ENCODE peak calls at places on chromosomes 11 and 22, in five cellular contexts. E is neuronal stem cell, N is left ventricle myocardium inferior, J is cardiac muscle cell, R is stomach. S is an unnamed sample.

GRCh38 chr11:46039990-46040389 is 81.3 kb downstream of the PHF21A start:
- DNase-seq in E (no peak), N (no peak), J (no peak), R (no peak), S (no peak)

GRCh38 chr22:45120931-45121330 is 42.8 kb upstream of the NUP50 start:
- DNase-seq in E (no peak), N (no peak), J (no peak), R (no peak), S (no peak)

GRCh38 chr22:45884201-45885067 is 92.5 kb downstream of the WNT7B start:
- DNase-seq in E (no peak), N (peak; percentile 46), J (no peak), R (no peak), S (peak; percentile 30)

GRCh38 chr11:45383229-45383628 is 97.1 kb upstream of the SYT13 start:
- DNase-seq in E (no peak), N (no peak), J (no peak), R (no peak), S (no peak)

GRCh38 chr22:10781571-10782403 is 4746.2 kb upstream of the OR11H1 start:
- DNase-seq in E (no peak), N (no peak), J (no peak), R (no peak), S (no peak)

GRCh38 chr22:19717691-19718254 is 3.5 kb downstream of the SEPTIN5 start:
- DNase-seq in E (no peak), N (peak; percentile 81), J (peak; percentile 82), R (peak; percentile 79), S (no peak)

GRCh38 chr11:16669799-16670415 is 68.5 kb upstream of the C11orf58 start:
- DNase-seq in E (no peak), N (no peak), J (no peak), R (no peak), S (peak; percentile 52)

GRCh38 chr22:37187552-37187890 is 526 bp downstream of the C1QTNF6 start:
- DNase-seq in E (no peak), N (no peak), J (peak; percentile 23), R (peak; percentile 38), S (no peak)

GRCh38 chr11:75743711-75744563 is 24.6 kb upstream of the DGAT2 start:
- DNase-seq in E (no peak), N (peak; percentile 29), J (no peak), R (no peak), S (peak; percentile 62)

GRCh38 chr11:83938148-83938547 is 652.0 kb upstream of the CCDC90B start:
- DNase-seq in E (no peak), N (no peak), J (no peak), R (no peak), S (no peak)

GRCh38 chr11:16933756-16934603 is 80.2 kb downstream of the PLEKHA7 start:
- DNase-seq in E (no peak), N (no peak), J (peak; percentile 85), R (no peak), S (no peak)

GRCh38 chr11:86150826-86151187 is 81.9 kb upstream of the PICALM start:
- DNase-seq in E (no peak), N (no peak), J (no peak), R (no peak), S (no peak)

GRCh38 chr11:37774441-37774840 is 1176.4 kb upstream of the RAG2 start:
- DNase-seq in E (no peak), N (no peak), J (no peak), R (no peak), S (no peak)

GRCh38 chr22:42697542-42698013 is 23.1 kb downstream of the A4GALT start:
- DNase-seq in E (no peak), N (peak; percentile 91), J (peak; percentile 96), R (peak; percentile 66), S (peak; percentile 26)

GRCh38 chr11:70669871-70670683 is 271.7 kb downstream of the CTTN start:
- DNase-seq in E (no peak), N (no peak), J (no peak), R (no peak), S (no peak)
- H3K9me3 ChIP-seq in E (no peaks in the 10 kb centered on the region), N (no peaks in the 10 kb centered on the region), J (no peaks in the 10 kb centered on the region), R (no peaks in the 10 kb centered on the region), S (no peaks in the 10 kb centered on the region)

GRCh38 chr22:47080100-47080499 is 317.6 kb downstream of the TBC1D22A start:
- DNase-seq in E (no peak), N (no peak), J (no peak), R (no peak), S (no peak)

GRCh38 chr22:47073101-47073500 is 310.7 kb downstream of the TBC1D22A start:
- DNase-seq in E (no peak), N (no peak), J (no peak), R (no peak), S (no peak)

GRCh38 chr22:47075568-47075967 is 313.1 kb downstream of the TBC1D22A start:
- DNase-seq in E (no peak), N (no peak), J (no peak), R (no peak), S (no peak)

GRCh38 chr22:47072642-47072967 is 310.2 kb downstream of the TBC1D22A start:
- DNase-seq in E (no peak), N (no peak), J (no peak), R (no peak), S (no peak)

DNA sequence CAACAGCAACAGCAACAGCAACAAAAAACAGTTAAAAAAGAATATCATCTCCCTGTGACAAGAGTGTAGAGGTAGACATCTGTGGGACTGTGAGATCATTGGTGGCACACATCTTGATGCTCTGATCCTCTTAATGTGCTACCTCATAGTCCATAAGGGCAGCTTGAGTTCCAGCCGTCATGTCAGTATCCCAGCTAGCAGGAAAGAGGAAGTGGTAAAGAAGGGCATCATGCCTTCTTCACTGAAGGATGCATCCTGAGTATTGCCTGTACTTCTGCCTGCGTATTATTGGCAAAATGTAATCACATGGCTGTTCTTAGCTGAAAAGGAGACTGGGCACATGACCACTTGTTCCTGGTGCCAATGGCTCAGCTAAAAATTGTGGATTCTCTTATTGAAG is 314.3 kb downstream of the TBC1D22A start:
- DNase-seq in E (no peak), N (no peak), J (no peak), R (no peak), S (no peak)
- H3K9me3 ChIP-seq in E (no peaks in the 10 kb centered on the region), N (peaks cover 47% of the 10 kb centered on the region), J (no peaks in the 10 kb centered on the region), R (no peaks in the 10 kb centered on the region), S (peaks cover 8% of the 10 kb centered on the region)

GRCh38 chr11:134170177-134170908 is 53.4 kb downstream of the NCAPD3 start:
- DNase-seq in E (no peak), N (no peak), J (no peak), R (no peak), S (no peak)
- H3K9me3 ChIP-seq in E (peaks cover 20% of the 10 kb centered on the region), N (no peaks in the 10 kb centered on the region), J (no peaks in the 10 kb centered on the region), R (no peaks in the 10 kb centered on the region), S (no peaks in the 10 kb centered on the region)

GRCh38 chr22:48358886-48359612 is 1468.6 kb downstream of the BRD1 start:
- DNase-seq in E (no peak), N (no peak), J (no peak), R (no peak), S (no peak)

GRCh38 chr22:48359613-48359965 is 1468.1 kb downstream of the BRD1 start:
- DNase-seq in E (no peak), N (no peak), J (no peak), R (no peak), S (no peak)

GRCh38 chr22:48356731-48357130 is 1470.9 kb downstream of the BRD1 start:
- DNase-seq in E (no peak), N (no peak), J (no peak), R (no peak), S (no peak)

GRCh38 chr22:48357196-48357595 is 1470.5 kb downstream of the BRD1 start:
- DNase-seq in E (no peak), N (no peak), J (peak; percentile 2), R (no peak), S (no peak)

DNA sequence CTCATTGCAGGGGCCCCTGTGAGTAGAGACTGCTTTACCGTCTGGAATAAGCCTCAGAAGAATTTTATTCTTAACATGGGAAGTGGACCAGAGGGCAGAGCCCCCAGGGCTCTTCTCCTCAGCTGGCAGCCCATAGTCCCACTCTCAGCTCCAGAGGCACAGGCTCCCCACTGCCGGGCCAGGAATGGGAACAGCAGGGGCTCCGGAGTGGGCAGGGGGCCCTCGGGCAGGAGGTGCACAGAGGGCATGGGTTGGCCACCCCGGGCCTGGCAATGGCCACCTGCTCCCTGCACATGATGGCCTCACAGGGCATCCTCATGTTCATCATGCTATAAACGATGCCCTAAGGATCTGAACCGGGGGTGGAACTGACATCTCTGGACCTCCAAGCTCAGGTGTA is 1469.7 kb downstream of the BRD1 start:
- DNase-seq in E (no peak), N (no peak), J (no peak), R (no peak), S (no peak)
- H3K9me3 ChIP-seq in E (no peaks in the 10 kb centered on the region), N (no peaks in the 10 kb centered on the region), J (no peaks in the 10 kb centered on the region), R (no peaks in the 10 kb centered on the region), S (no peaks in the 10 kb centered on the region)